ENCODE peak calls at places on chromosomes 11 and 22, in four cellular contexts. One of them, this sample, is unnamed. For H3K9me3, the result is how much of the 10 kb centered on the place peaks cover.

GRCh38 chr22:39457546-39458442 is 982 bp downstream of the MGAT3 start:
- DNase-seq in vagina: no peak
- DNase-seq in cardiac muscle cell: peak
- DNase-seq in AG04450: no peak
- DNase-seq in this sample: no peak

GRCh38 chr11:94130589-94131362 is 2.1 kb downstream of the PANX1 start:
- DNase-seq in AG04450: no peak
- DNase-seq in cardiac muscle cell: no peak
- DNase-seq in vagina: peak
- DNase-seq in this sample: no peak

GRCh38 chr11:8097062-8097814 is 16.2 kb downstream of the TUB start:
- DNase-seq in cardiac muscle cell: no peak
- DNase-seq in vagina: peak
- DNase-seq in AG04450: no peak
- DNase-seq in this sample: no peak

GRCh38 chr11:23405350-23405937 is 545.2 kb upstream of the CCDC179 start:
- DNase-seq in cardiac muscle cell: no peak
- DNase-seq in AG04450: no peak
- DNase-seq in vagina: no peak
- DNase-seq in this sample: no peak

GRCh38 chr11:133992121-133992520 is 35.4 kb upstream of the IGSF9B start:
- DNase-seq in cardiac muscle cell: no peak
- DNase-seq in AG04450: no peak
- DNase-seq in vagina: no peak
- DNase-seq in this sample: no peak

GRCh38 chr11:87251560-87251959 is 213.8 kb downstream of the TMEM135 start:
- DNase-seq in AG04450: no peak
- DNase-seq in vagina: no peak
- DNase-seq in cardiac muscle cell: no peak
- DNase-seq in this sample: no peak

GRCh38 chr11:12502041-12502440 is 124.7 kb downstream of the PARVA start:
- DNase-seq in vagina: no peak
- DNase-seq in cardiac muscle cell: no peak
- DNase-seq in AG04450: no peak
- DNase-seq in this sample: no peak

GRCh38 chr11:9691865-9692264 is 28.0 kb downstream of the SWAP70 start:
- DNase-seq in AG04450: no peak
- DNase-seq in cardiac muscle cell: no peak
- DNase-seq in vagina: no peak
- DNase-seq in this sample: no peak

GRCh38 chr11:73147771-73148681 is 5.9 kb upstream of the FCHSD2 start:
- DNase-seq in cardiac muscle cell: peak
- DNase-seq in vagina: no peak
- DNase-seq in AG04450: no peak
- DNase-seq in this sample: peak

GRCh38 chr11:17722000-17722643 is 2.8 kb downstream of the MYOD1 start:
- DNase-seq in vagina: no peak
- DNase-seq in AG04450: no peak
- DNase-seq in cardiac muscle cell: no peak
- DNase-seq in this sample: peak

GRCh38 chr22:42984397-42984796 is 30.6 kb downstream of the PACSIN2 start:
- DNase-seq in AG04450: no peak
- DNase-seq in vagina: no peak
- DNase-seq in cardiac muscle cell: no peak
- DNase-seq in this sample: no peak

GRCh38 chr11:128931661-128932060 is 11.0 kb downstream of the TP53AIP1 start:
- DNase-seq in cardiac muscle cell: peak
- DNase-seq in vagina: no peak
- DNase-seq in AG04450: no peak
- DNase-seq in this sample: no peak

GRCh38 chr11:8318536-8318935 is 54.9 kb upstream of the LMO1 start:
- DNase-seq in vagina: no peak
- DNase-seq in cardiac muscle cell: peak
- DNase-seq in AG04450: no peak
- DNase-seq in this sample: no peak

GRCh38 chr11:47412152-47412746 is 3.9 kb downstream of the SLC39A13 start:
- DNase-seq in vagina: no peak
- DNase-seq in AG04450: no peak
- DNase-seq in cardiac muscle cell: peak
- DNase-seq in this sample: peak

GRCh38 chr22:46551996-46552395 is 14.6 kb upstream of the CELSR1 start:
- DNase-seq in cardiac muscle cell: no peak
- DNase-seq in vagina: no peak
- DNase-seq in AG04450: no peak
- DNase-seq in this sample: no peak

GRCh38 chr22:46551321-46551720 is 13.9 kb upstream of the CELSR1 start:
- DNase-seq in cardiac muscle cell: no peak
- DNase-seq in vagina: no peak
- DNase-seq in AG04450: no peak
- DNase-seq in this sample: no peak

GRCh38 chr22:46556775-46557174 is 19.4 kb upstream of the CELSR1 start:
- DNase-seq in cardiac muscle cell: no peak
- DNase-seq in AG04450: no peak
- DNase-seq in vagina: no peak
- DNase-seq in this sample: no peak

GRCh38 chr22:46549971-46550641 is 12.7 kb upstream of the CELSR1 start:
- DNase-seq in AG04450: no peak
- DNase-seq in vagina: no peak
- DNase-seq in cardiac muscle cell: no peak
- DNase-seq in this sample: no peak

GRCh38 chr22:46553189-46553588 is 15.8 kb upstream of the CELSR1 start:
- DNase-seq in vagina: no peak
- DNase-seq in AG04450: no peak
- DNase-seq in cardiac muscle cell: no peak
- DNase-seq in this sample: no peak
- H3K9me3 ChIP-seq in vagina: under half
- H3K9me3 ChIP-seq in AG04450: under half
- H3K9me3 ChIP-seq in cardiac muscle cell: under half
- H3K9me3 ChIP-seq in this sample: under half

DNA sequence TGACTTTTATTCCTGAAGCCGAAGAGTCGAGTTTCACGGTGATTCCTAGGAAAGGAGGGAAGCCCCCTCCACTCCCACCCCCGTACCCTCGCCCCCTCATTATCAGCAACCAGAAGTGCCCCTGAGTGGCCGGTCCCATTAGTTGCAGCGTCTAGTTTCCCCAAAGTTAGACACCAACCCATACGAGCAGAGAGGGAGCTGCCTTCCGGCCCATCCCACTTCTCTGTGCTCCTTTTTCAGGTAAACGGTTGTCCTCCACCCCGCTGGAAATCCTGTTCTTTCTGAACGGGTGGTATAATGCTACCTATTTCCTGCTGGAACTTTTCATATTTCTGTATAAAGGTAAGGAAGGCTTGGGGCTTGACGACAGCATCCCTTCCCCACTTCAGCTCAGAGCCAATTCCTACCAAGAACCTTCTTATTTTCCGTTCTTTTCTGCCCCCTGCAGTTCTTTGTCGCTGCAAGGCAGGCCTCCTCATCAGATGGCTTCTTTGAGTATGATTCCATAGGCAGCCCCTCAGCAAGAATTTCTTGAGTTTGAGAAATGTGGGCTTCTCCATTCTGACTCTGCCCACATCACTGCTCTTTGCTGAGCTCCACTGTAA is 706 bp downstream of the TMEM216 start:
- DNase-seq in AG04450: no peak
- DNase-seq in vagina: no peak
- DNase-seq in cardiac muscle cell: peak
- DNase-seq in this sample: no peak
- H3K9me3 ChIP-seq in AG04450: under half
- H3K9me3 ChIP-seq in vagina: under half
- H3K9me3 ChIP-seq in cardiac muscle cell: under half
- H3K9me3 ChIP-seq in this sample: under half

DNA sequence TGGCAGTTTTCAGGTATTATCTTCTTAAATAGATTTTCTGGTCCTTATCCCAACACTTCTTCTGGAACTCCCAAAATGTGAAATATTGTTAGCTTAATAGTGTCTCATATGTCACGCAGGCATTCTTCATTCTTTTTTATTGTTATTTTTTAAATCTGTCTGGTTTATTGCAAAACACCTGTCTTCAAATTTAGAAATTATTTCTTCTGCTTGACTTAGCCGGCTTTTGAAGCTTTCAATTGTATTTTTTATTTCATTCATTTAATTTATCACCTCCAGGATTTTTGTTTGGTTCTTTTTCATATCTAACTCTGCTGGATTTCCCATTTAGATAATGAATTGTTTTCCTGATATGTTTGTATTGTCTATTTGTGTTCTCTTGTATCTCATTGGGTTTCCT is 49.9 kb downstream of the KCNQ1OT1 start:
- DNase-seq in vagina: no peak
- DNase-seq in cardiac muscle cell: no peak
- DNase-seq in AG04450: no peak
- DNase-seq in this sample: no peak
- H3K9me3 ChIP-seq in vagina: under half
- H3K9me3 ChIP-seq in cardiac muscle cell: under half
- H3K9me3 ChIP-seq in AG04450: half or more
- H3K9me3 ChIP-seq in this sample: under half

GRCh38 chr11:58805065-58805464 is 39.4 kb downstream of the GLYATL2 start:
- DNase-seq in cardiac muscle cell: no peak
- DNase-seq in AG04450: no peak
- DNase-seq in vagina: no peak
- DNase-seq in this sample: no peak
- H3K9me3 ChIP-seq in cardiac muscle cell: under half
- H3K9me3 ChIP-seq in AG04450: under half
- H3K9me3 ChIP-seq in vagina: under half
- H3K9me3 ChIP-seq in this sample: under half

GRCh38 chr22:48309115-48309705 is 1518.5 kb downstream of the BRD1 start:
- DNase-seq in vagina: no peak
- DNase-seq in AG04450: no peak
- DNase-seq in cardiac muscle cell: no peak
- DNase-seq in this sample: no peak
- H3K9me3 ChIP-seq in vagina: under half
- H3K9me3 ChIP-seq in AG04450: half or more
- H3K9me3 ChIP-seq in cardiac muscle cell: under half
- H3K9me3 ChIP-seq in this sample: under half

GRCh38 chr11:50074161-50074560 is 41.5 kb downstream of the OR4C45 start:
- DNase-seq in cardiac muscle cell: no peak
- DNase-seq in AG04450: no peak
- DNase-seq in vagina: peak
- DNase-seq in this sample: no peak

GRCh38 chr11:50075856-50076255 is 43.2 kb downstream of the OR4C45 start:
- DNase-seq in cardiac muscle cell: no peak
- DNase-seq in vagina: peak
- DNase-seq in AG04450: no peak
- DNase-seq in this sample: no peak

GRCh38 chr11:50080256-50080655 is 47.6 kb downstream of the OR4C45 start:
- DNase-seq in cardiac muscle cell: no peak
- DNase-seq in AG04450: no peak
- DNase-seq in vagina: no peak
- DNase-seq in this sample: no peak

GRCh38 chr11:50078001-50078400 is 45.3 kb downstream of the OR4C45 start:
- DNase-seq in cardiac muscle cell: no peak
- DNase-seq in vagina: peak
- DNase-seq in AG04450: no peak
- DNase-seq in this sample: no peak

DNA sequence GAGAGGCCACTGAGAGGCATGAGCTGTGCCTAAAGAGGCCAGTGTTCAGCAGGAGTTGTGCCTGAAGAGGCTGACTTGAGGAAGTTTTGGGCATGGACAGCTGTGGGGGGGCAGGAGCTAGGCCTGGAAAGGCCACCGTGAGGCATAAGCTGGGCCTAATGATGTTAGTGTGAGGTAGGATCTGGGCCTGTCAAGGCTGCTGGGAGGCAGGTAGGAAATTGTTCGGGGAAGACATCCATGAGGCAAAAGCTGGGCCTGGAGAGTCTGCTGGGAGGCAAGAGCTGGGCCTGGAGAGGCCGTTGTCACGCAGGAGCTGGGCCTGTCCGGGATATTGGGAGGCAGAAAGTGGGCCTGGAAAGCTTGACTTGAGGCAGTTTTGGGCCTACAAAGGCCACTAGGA is 44.9 kb downstream of the OR4C45 start:
- DNase-seq in cardiac muscle cell: no peak
- DNase-seq in vagina: peak
- DNase-seq in AG04450: no peak
- DNase-seq in this sample: no peak
- H3K9me3 ChIP-seq in cardiac muscle cell: under half
- H3K9me3 ChIP-seq in vagina: under half
- H3K9me3 ChIP-seq in AG04450: half or more
- H3K9me3 ChIP-seq in this sample: under half

DNA sequence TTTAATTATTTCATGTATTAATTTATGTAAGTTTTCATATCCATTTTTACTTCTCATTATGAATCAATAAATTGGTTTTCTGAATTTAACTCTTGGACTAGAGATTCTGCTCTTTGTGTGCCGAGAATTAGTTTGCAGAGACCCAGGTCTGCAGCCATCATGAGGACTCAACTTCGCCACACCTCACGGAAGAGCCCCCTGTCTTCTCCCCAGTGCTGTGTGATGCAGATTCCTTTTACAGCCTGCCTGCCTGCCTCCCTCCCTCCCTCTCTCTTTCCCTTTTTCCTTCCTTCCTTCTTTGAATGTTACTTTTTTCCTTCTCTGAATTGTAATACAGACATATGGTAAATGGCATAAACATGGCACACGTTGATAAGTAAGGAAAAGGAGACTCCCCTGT is 947.7 kb downstream of the TBC1D22A start:
- DNase-seq in AG04450: no peak
- DNase-seq in vagina: no peak
- DNase-seq in cardiac muscle cell: no peak
- DNase-seq in this sample: no peak
- H3K9me3 ChIP-seq in AG04450: under half
- H3K9me3 ChIP-seq in vagina: under half
- H3K9me3 ChIP-seq in cardiac muscle cell: under half
- H3K9me3 ChIP-seq in this sample: under half

GRCh38 chr22:48696371-48696770 is 1131.3 kb downstream of the BRD1 start:
- DNase-seq in cardiac muscle cell: no peak
- DNase-seq in vagina: no peak
- DNase-seq in AG04450: no peak
- DNase-seq in this sample: no peak

GRCh38 chr22:48697223-48697622 is 1130.5 kb downstream of the BRD1 start:
- DNase-seq in cardiac muscle cell: no peak
- DNase-seq in AG04450: no peak
- DNase-seq in vagina: no peak
- DNase-seq in this sample: no peak

GRCh38 chr22:48695251-48695650 is 1132.4 kb downstream of the BRD1 start:
- DNase-seq in cardiac muscle cell: no peak
- DNase-seq in vagina: no peak
- DNase-seq in AG04450: no peak
- DNase-seq in this sample: no peak

GRCh38 chr22:48694296-48694883 is 1133.3 kb downstream of the BRD1 start:
- DNase-seq in cardiac muscle cell: no peak
- DNase-seq in AG04450: no peak
- DNase-seq in vagina: no peak
- DNase-seq in this sample: no peak

GRCh38 chr22:48695731-48696305 is 1131.9 kb downstream of the BRD1 start:
- DNase-seq in cardiac muscle cell: no peak
- DNase-seq in vagina: no peak
- DNase-seq in AG04450: no peak
- DNase-seq in this sample: no peak
- H3K9me3 ChIP-seq in cardiac muscle cell: under half
- H3K9me3 ChIP-seq in vagina: under half
- H3K9me3 ChIP-seq in AG04450: half or more
- H3K9me3 ChIP-seq in this sample: under half